ENCODE peak calls at places on chromosomes 16 and 17, in four cellular contexts. One of them, this sample, is unnamed.

GRCh38 chr16:72825912-72826621 is 221.9 kb downstream of the ZFHX3 start:
- DNase-seq in body of pancreas: no peak
- DNase-seq in CD8-positive, alpha-beta T cell: no peak
- DNase-seq in endodermal cell: no peak
- DNase-seq in this sample: no peak

GRCh38 chr16:89581045-89581695 is 5.6 kb downstream of the CPNE7 start:
- DNase-seq in body of pancreas: no peak
- DNase-seq in CD8-positive, alpha-beta T cell: no peak
- DNase-seq in endodermal cell: no peak
- DNase-seq in this sample: no peak

GRCh38 chr17:40567377-40567776 is 2.1 kb upstream of the CCR7 start:
- DNase-seq in body of pancreas: no peak
- DNase-seq in CD8-positive, alpha-beta T cell: no peak
- DNase-seq in endodermal cell: no peak
- DNase-seq in this sample: no peak

GRCh38 chr17:73718912-73719311 is 74.7 kb upstream of the SDK2 start:
- DNase-seq in body of pancreas: no peak
- DNase-seq in CD8-positive, alpha-beta T cell: no peak
- DNase-seq in endodermal cell: no peak
- DNase-seq in this sample: no peak

GRCh38 chr16:68236804-68237242 is 896 bp upstream of the ESRP2 start:
- DNase-seq in body of pancreas: no peak
- DNase-seq in CD8-positive, alpha-beta T cell: no peak
- DNase-seq in endodermal cell: peak; percentile 75
- DNase-seq in this sample: no peak

GRCh38 chr16:30372037-30372712 is 1.9 kb upstream of the TBC1D10B start:
- DNase-seq in body of pancreas: no peak
- DNase-seq in CD8-positive, alpha-beta T cell: no peak
- DNase-seq in endodermal cell: peak; percentile 35
- DNase-seq in this sample: no peak

GRCh38 chr17:2989855-2990254 is 73.6 kb downstream of the OR1D5 start:
- DNase-seq in body of pancreas: no peak
- DNase-seq in CD8-positive, alpha-beta T cell: no peak
- DNase-seq in endodermal cell: no peak
- DNase-seq in this sample: no peak

GRCh38 chr16:11405331-11406176 is 60.3 kb downstream of the RMI2 start:
- DNase-seq in body of pancreas: peak; percentile 24
- DNase-seq in CD8-positive, alpha-beta T cell: peak; percentile 42
- DNase-seq in endodermal cell: peak; percentile 94
- DNase-seq in this sample: peak; percentile 13

GRCh38 chr17:15340966-15341365 is 431 bp downstream of the TEKT3 start:
- DNase-seq in body of pancreas: no peak
- DNase-seq in CD8-positive, alpha-beta T cell: no peak
- DNase-seq in endodermal cell: peak; percentile 73
- DNase-seq in this sample: no peak

GRCh38 chr16:50040028-50040427 is 15.0 kb downstream of the CNEP1R1 start:
- DNase-seq in body of pancreas: no peak
- DNase-seq in CD8-positive, alpha-beta T cell: no peak
- DNase-seq in endodermal cell: no peak
- DNase-seq in this sample: no peak

GRCh38 chr16:11190585-11191565 is 65.1 kb downstream of the SOCS1 start:
- DNase-seq in body of pancreas: no peak
- DNase-seq in CD8-positive, alpha-beta T cell: no peak
- DNase-seq in endodermal cell: no peak
- DNase-seq in this sample: no peak

GRCh38 chr17:61816538-61816937 is 46.8 kb downstream of the BRIP1 start:
- DNase-seq in body of pancreas: no peak
- DNase-seq in CD8-positive, alpha-beta T cell: no peak
- DNase-seq in endodermal cell: no peak
- DNase-seq in this sample: no peak

GRCh38 chr16:85171004-85171808 is 58.9 kb upstream of the CIBAR2 start:
- DNase-seq in body of pancreas: no peak
- DNase-seq in CD8-positive, alpha-beta T cell: no peak
- DNase-seq in endodermal cell: no peak
- DNase-seq in this sample: no peak

GRCh38 chr16:85168732-85169256 is 56.5 kb upstream of the CIBAR2 start:
- DNase-seq in body of pancreas: peak; percentile 47
- DNase-seq in CD8-positive, alpha-beta T cell: no peak
- DNase-seq in endodermal cell: peak; percentile 82
- DNase-seq in this sample: no peak

GRCh38 chr16:85167589-85168537 is 55.6 kb upstream of the CIBAR2 start:
- DNase-seq in body of pancreas: no peak
- DNase-seq in CD8-positive, alpha-beta T cell: no peak
- DNase-seq in endodermal cell: no peak
- DNase-seq in this sample: no peak

GRCh38 chr16:85170066-85171003 is 58.1 kb upstream of the CIBAR2 start:
- DNase-seq in body of pancreas: no peak
- DNase-seq in CD8-positive, alpha-beta T cell: no peak
- DNase-seq in endodermal cell: no peak
- DNase-seq in this sample: no peak

GRCh38 chr16:85169333-85170065 is 57.2 kb upstream of the CIBAR2 start:
- DNase-seq in body of pancreas: no peak
- DNase-seq in CD8-positive, alpha-beta T cell: no peak
- DNase-seq in endodermal cell: peak; percentile 74
- DNase-seq in this sample: no peak
- H3K4me1 ChIP-seq in body of pancreas: peaks cover 70% of the 10 kb centered on the region
- H3K4me1 ChIP-seq in CD8-positive, alpha-beta T cell: no peaks in the 10 kb centered on the region
- H3K4me1 ChIP-seq in endodermal cell: peaks cover 7% of the 10 kb centered on the region
- H3K4me1 ChIP-seq in this sample: no peaks in the 10 kb centered on the region

DNA sequence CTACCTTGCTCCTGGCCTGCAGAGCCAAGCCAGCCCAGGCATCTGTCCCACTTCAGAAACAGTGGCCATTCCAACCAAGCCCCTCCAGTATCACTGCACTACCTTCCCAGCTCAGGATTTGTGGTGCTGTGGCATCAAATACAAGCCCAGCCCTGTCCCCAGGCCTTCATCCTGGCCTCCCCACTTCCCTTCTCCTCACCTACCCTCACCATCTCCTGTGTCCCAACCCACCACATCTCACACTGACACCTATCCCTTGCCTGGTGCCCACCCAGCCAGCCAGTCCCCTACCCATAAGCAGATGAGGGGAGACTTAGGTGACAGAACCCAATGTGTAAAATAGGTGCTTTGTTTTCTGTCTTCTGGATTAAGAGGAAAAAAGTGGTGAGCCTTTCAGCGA is 66.0 kb upstream of the CDH5 start:
- DNase-seq in body of pancreas: no peak
- DNase-seq in CD8-positive, alpha-beta T cell: peak; percentile 0
- DNase-seq in endodermal cell: no peak
- DNase-seq in this sample: no peak
- H3K4me1 ChIP-seq in body of pancreas: no peaks in the 10 kb centered on the region
- H3K4me1 ChIP-seq in CD8-positive, alpha-beta T cell: peaks cover 7% of the 10 kb centered on the region
- H3K4me1 ChIP-seq in endodermal cell: no peaks in the 10 kb centered on the region
- H3K4me1 ChIP-seq in this sample: no peaks in the 10 kb centered on the region

GRCh38 chr17:17345686-17346427 is 42.7 kb downstream of the NT5M start:
- DNase-seq in body of pancreas: no peak
- DNase-seq in CD8-positive, alpha-beta T cell: no peak
- DNase-seq in endodermal cell: peak; percentile 41
- DNase-seq in this sample: no peak

GRCh38 chr17:17347956-17348871 is 45.0 kb downstream of the NT5M start:
- DNase-seq in body of pancreas: no peak
- DNase-seq in CD8-positive, alpha-beta T cell: no peak
- DNase-seq in endodermal cell: peak; percentile 43
- DNase-seq in this sample: no peak

GRCh38 chr17:17347234-17347955 is 44.2 kb downstream of the NT5M start:
- DNase-seq in body of pancreas: no peak
- DNase-seq in CD8-positive, alpha-beta T cell: no peak
- DNase-seq in endodermal cell: peak; percentile 52
- DNase-seq in this sample: no peak

GRCh38 chr17:17345294-17345597 is 42.1 kb downstream of the NT5M start:
- DNase-seq in body of pancreas: no peak
- DNase-seq in CD8-positive, alpha-beta T cell: no peak
- DNase-seq in endodermal cell: peak; percentile 36
- DNase-seq in this sample: no peak

DNA sequence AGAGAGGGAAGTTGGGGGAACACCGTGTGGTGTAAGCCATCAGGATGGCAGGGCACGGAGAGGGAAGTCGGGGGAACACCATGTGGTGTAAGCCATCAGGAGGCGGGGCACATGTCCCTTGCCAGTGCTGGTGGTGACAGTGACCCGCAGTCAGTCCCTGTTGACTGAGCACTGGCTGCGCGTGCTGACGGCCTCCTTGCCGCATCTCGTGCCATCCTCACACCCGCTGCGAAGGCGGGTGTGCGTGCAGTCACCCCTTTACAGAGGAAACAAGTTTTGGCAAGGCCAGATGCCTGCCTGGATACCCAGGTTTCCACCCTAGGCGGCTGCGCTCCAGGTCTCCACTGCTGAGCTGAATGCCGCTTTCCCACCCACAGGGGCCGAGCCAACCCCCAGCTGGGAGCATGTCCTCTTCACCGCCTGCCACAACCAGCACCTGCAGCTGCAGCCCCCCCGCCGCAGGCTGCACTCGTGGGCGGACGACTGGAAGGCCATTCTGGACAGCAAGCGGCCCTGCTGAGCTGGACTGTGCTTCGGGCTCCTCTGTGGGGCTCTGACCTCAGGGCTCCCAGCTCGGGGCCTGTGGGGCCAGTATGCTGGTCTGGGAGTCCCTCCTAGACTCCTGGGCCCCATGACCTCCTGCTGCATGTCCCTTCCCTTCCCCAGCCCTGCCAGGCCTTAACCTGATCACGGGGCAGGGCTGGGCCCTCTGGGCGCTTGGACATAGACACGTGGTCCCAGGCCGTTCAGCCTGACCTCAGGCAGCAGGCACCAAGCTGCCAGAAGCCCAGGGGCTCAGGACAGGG is 43.5 kb downstream of the NT5M start:
- DNase-seq in body of pancreas: no peak
- DNase-seq in CD8-positive, alpha-beta T cell: no peak
- DNase-seq in endodermal cell: peak; percentile 47
- DNase-seq in this sample: no peak
- H3K4me1 ChIP-seq in body of pancreas: no peaks in the 10 kb centered on the region
- H3K4me1 ChIP-seq in CD8-positive, alpha-beta T cell: no peaks in the 10 kb centered on the region
- H3K4me1 ChIP-seq in endodermal cell: no peaks in the 10 kb centered on the region
- H3K4me1 ChIP-seq in this sample: no peaks in the 10 kb centered on the region

DNA sequence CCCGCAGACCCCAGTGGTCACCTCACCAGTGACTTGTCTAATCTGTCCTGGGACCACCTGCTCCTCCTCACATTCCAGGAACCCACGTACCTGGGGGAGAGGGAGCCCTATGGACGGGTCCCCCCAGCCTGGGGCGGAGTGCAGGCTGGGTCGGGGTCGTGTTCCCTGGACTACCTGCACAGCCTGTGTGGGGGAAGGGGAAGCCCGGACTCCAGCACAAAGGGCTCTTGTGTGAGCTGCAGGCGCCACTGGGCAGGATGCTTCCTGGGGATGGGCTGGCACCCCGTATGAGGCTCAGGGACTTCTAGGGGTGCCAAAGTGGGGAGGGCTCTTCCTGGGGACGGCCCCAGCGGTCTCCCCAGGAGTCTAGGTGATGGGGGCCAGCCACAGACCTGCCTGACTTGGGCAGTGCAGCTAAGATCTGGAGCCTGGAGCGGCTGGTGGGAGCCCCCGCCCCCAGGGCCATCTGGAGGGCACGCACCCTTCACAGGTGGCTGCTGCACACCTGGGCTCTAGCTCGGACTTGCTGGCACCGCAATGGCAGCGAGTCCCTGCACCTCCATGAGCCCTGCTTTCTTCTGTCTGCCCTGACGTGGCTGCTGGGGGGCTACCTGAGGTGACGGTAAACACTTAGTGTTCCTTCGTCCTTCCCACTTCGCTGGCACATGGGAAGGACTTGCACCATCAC is 7.5 kb downstream of the VASN start:
- DNase-seq in body of pancreas: no peak
- DNase-seq in CD8-positive, alpha-beta T cell: no peak
- DNase-seq in endodermal cell: no peak
- DNase-seq in this sample: no peak
- H3K4me1 ChIP-seq in body of pancreas: peaks cover 46% of the 10 kb centered on the region
- H3K4me1 ChIP-seq in CD8-positive, alpha-beta T cell: no peaks in the 10 kb centered on the region
- H3K4me1 ChIP-seq in endodermal cell: peaks cover 20% of the 10 kb centered on the region
- H3K4me1 ChIP-seq in this sample: no peaks in the 10 kb centered on the region

GRCh38 chr16:8893976-8894690 is 12.0 kb downstream of the LITAFD start:
- DNase-seq in body of pancreas: no peak
- DNase-seq in CD8-positive, alpha-beta T cell: no peak
- DNase-seq in endodermal cell: no peak
- DNase-seq in this sample: no peak
- H3K4me1 ChIP-seq in body of pancreas: no peaks in the 10 kb centered on the region
- H3K4me1 ChIP-seq in CD8-positive, alpha-beta T cell: no peaks in the 10 kb centered on the region
- H3K4me1 ChIP-seq in endodermal cell: no peaks in the 10 kb centered on the region
- H3K4me1 ChIP-seq in this sample: no peaks in the 10 kb centered on the region

GRCh38 chr17:42518046-42518754 is 17.8 kb upstream of the NAGLU start:
- DNase-seq in body of pancreas: peak; percentile 78
- DNase-seq in CD8-positive, alpha-beta T cell: no peak
- DNase-seq in endodermal cell: no peak
- DNase-seq in this sample: no peak

GRCh38 chr17:42519546-42520444 is 16.2 kb upstream of the NAGLU start:
- DNase-seq in body of pancreas: peak; percentile 81
- DNase-seq in CD8-positive, alpha-beta T cell: no peak
- DNase-seq in endodermal cell: peak; percentile 85
- DNase-seq in this sample: no peak

GRCh38 chr17:42520540-42520951 is 15.5 kb upstream of the NAGLU start:
- DNase-seq in body of pancreas: no peak
- DNase-seq in CD8-positive, alpha-beta T cell: peak; percentile 57
- DNase-seq in endodermal cell: peak; percentile 69
- DNase-seq in this sample: no peak

GRCh38 chr17:42517516-42517915 is 18.5 kb upstream of the NAGLU start:
- DNase-seq in body of pancreas: peak; percentile 84
- DNase-seq in CD8-positive, alpha-beta T cell: peak; percentile 88
- DNase-seq in endodermal cell: peak; percentile 98
- DNase-seq in this sample: peak; percentile 80

GRCh38 chr17:42518755-42519545 is 17.1 kb upstream of the NAGLU start:
- DNase-seq in body of pancreas: peak; percentile 25
- DNase-seq in CD8-positive, alpha-beta T cell: no peak
- DNase-seq in endodermal cell: no peak
- DNase-seq in this sample: no peak
- H3K4me1 ChIP-seq in body of pancreas: peaks cover 40% of the 10 kb centered on the region
- H3K4me1 ChIP-seq in CD8-positive, alpha-beta T cell: no peaks in the 10 kb centered on the region
- H3K4me1 ChIP-seq in endodermal cell: peaks cover 19% of the 10 kb centered on the region
- H3K4me1 ChIP-seq in this sample: no peaks in the 10 kb centered on the region

GRCh38 chr17:1486802-1487695 is 5.4 kb downstream of the MYO1C start:
- DNase-seq in body of pancreas: peak; percentile 66
- DNase-seq in CD8-positive, alpha-beta T cell: peak; percentile 85
- DNase-seq in endodermal cell: peak; percentile 92
- DNase-seq in this sample: peak; percentile 46
- H3K4me1 ChIP-seq in body of pancreas: peaks cover 73% of the 10 kb centered on the region
- H3K4me1 ChIP-seq in CD8-positive, alpha-beta T cell: peaks cover 29% of the 10 kb centered on the region
- H3K4me1 ChIP-seq in endodermal cell: peaks cover 4% of the 10 kb centered on the region
- H3K4me1 ChIP-seq in this sample: peaks cover 35% of the 10 kb centered on the region